ENCODE peak calls at places on chromosomes 6 and 20, in eight cellular contexts. M, R, C, D, S, L, Z and B are unnamed samples.

GRCh38 chr6:27772261-27773001 is 139.8 kb downstream of the OR2B2 start:
- DNase-seq in R (peak; percentile 72), S (peak; percentile 91), M (peak; percentile 22), C (peak; percentile 90), D (peak; percentile 69), Z (peak; percentile 86), L (peak; percentile 77), B (peak; percentile 75)

GRCh38 chr20:39893013-39893685 is 795.9 kb downstream of the MAFB start:
- DNase-seq in R (no peak), D (peak; percentile 69), S (no peak), M (no peak), C (no peak), L (no peak), Z (no peak), B (no peak)

GRCh38 chr6:113315068-113315467 is 542.1 kb upstream of the MARCKS start:
- DNase-seq in R (no peak), L (no peak), Z (no peak), M (no peak), D (no peak), C (no peak), S (no peak), B (no peak)

GRCh38 chr6:37354526-37355384 is 972 bp downstream of the RNF8 start:
- DNase-seq in D (peak; percentile 30), R (no peak), C (no peak), S (peak; percentile 17), M (no peak), L (peak; percentile 50), Z (peak; percentile 10), B (no peak)

GRCh38 chr6:101275251-101275650 is 118.3 kb upstream of the GRIK2 start:
- DNase-seq in R (no peak), L (no peak), D (no peak), Z (no peak), S (no peak), M (no peak), C (no peak), B (no peak)

GRCh38 chr6:152356016-152356415 is 281.1 kb downstream of the SYNE1 start:
- DNase-seq in C (no peak), S (no peak), Z (no peak), D (no peak), M (no peak), L (no peak), R (no peak), B (no peak)

GRCh38 chr20:36703530-36703929 is 42.4 kb downstream of the NDRG3 start:
- DNase-seq in M (no peak), L (no peak), S (no peak), R (no peak), Z (no peak), D (no peak), C (no peak), B (no peak)

GRCh38 chr6:125099211-125100017 is 54.2 kb upstream of the TPD52L1 start:
- DNase-seq in Z (peak; percentile 18), C (peak; percentile 81), S (peak; percentile 83), M (no peak), L (no peak), D (peak; percentile 61), R (no peak), B (no peak)

GRCh38 chr6:85810558-85810957 is 167.9 kb upstream of the SYNCRIP start:
- DNase-seq in C (no peak), L (no peak), S (no peak), R (no peak), D (no peak), Z (no peak), M (no peak), B (no peak)

GRCh38 chr6:126170875-126171489 is 168.9 kb upstream of the CENPW start:
- DNase-seq in M (no peak), L (peak; percentile 40), D (no peak), Z (no peak), C (no peak), R (no peak), S (no peak), B (no peak)

GRCh38 chr6:106807946-106808611 is 166.4 kb downstream of the CD24 start:
- DNase-seq in S (no peak), R (no peak), Z (no peak), C (no peak), D (no peak), M (no peak), L (no peak), B (no peak)

GRCh38 chr6:170497845-170498281 is 55.2 kb downstream of the PSMB1 start:
- DNase-seq in L (no peak), R (no peak), D (no peak), S (peak; percentile 75), Z (no peak), C (no peak), M (no peak), B (no peak)